ENCODE peak calls at places on chromosomes 16 and 17, in four cellular contexts. One of them, this sample, is unnamed.
A peak's percentile ranks its signal among the peaks of the same experiment; 100 is the strongest.

GRCh38 chr17:47850692-47851573 is at the start of gene SP6:
- DNase-seq in NCI-H1417: peak; percentile 80
- DNase-seq in HEK293T: peak; percentile 74
- DNase-seq in mammary epithelial cell: peak; percentile 92
- DNase-seq in this sample: peak; percentile 78

GRCh38 chr17:31224366-31224765 is 72.7 kb downstream of the OMG start:
- DNase-seq in mammary epithelial cell: no peak
- DNase-seq in HEK293T: no peak
- DNase-seq in NCI-H1417: no peak
- DNase-seq in this sample: no peak

GRCh38 chr17:8741771-8742170 is 2.9 kb downstream of the CCDC42 start:
- DNase-seq in NCI-H1417: no peak
- DNase-seq in HEK293T: no peak
- DNase-seq in mammary epithelial cell: no peak
- DNase-seq in this sample: no peak

GRCh38 chr17:15361151-15361550 is 19.8 kb upstream of the TEKT3 start:
- DNase-seq in NCI-H1417: no peak
- DNase-seq in HEK293T: no peak
- DNase-seq in mammary epithelial cell: no peak
- DNase-seq in this sample: no peak

GRCh38 chr16:1458336-1458976 is 14.1 kb upstream of the CCDC154 start:
- DNase-seq in HEK293T: no peak
- DNase-seq in NCI-H1417: no peak
- DNase-seq in mammary epithelial cell: peak; percentile 6
- DNase-seq in this sample: no peak

GRCh38 chr16:52812945-52813556 is 239.6 kb downstream of the CHD9NB start:
- DNase-seq in HEK293T: no peak
- DNase-seq in mammary epithelial cell: peak; percentile 83
- DNase-seq in NCI-H1417: no peak
- DNase-seq in this sample: no peak

GRCh38 chr16:57023541-57024249 is 34.3 kb downstream of the NLRC5 start:
- DNase-seq in mammary epithelial cell: no peak
- DNase-seq in NCI-H1417: no peak
- DNase-seq in HEK293T: no peak
- DNase-seq in this sample: no peak

GRCh38 chr16:80300876-80301275 is 239.9 kb upstream of the DYNLRB2 start:
- DNase-seq in mammary epithelial cell: peak; percentile 11
- DNase-seq in NCI-H1417: no peak
- DNase-seq in HEK293T: no peak
- DNase-seq in this sample: no peak

GRCh38 chr17:33113281-33114010 is 121.8 kb downstream of the SPACA3 start:
- DNase-seq in HEK293T: no peak
- DNase-seq in mammary epithelial cell: no peak
- DNase-seq in NCI-H1417: no peak
- DNase-seq in this sample: no peak

GRCh38 chr16:2663553-2664521 is 18.5 kb upstream of the KCTD5 start:
- DNase-seq in mammary epithelial cell: peak; percentile 92
- DNase-seq in NCI-H1417: peak; percentile 63
- DNase-seq in HEK293T: peak; percentile 21
- DNase-seq in this sample: no peak

GRCh38 chr17:65756760-65757159 is 195.3 kb upstream of the AXIN2 start:
- DNase-seq in mammary epithelial cell: no peak
- DNase-seq in HEK293T: no peak
- DNase-seq in NCI-H1417: no peak
- DNase-seq in this sample: no peak

GRCh38 chr17:49497147-49498036 is 2.3 kb downstream of the NGFR start:
- DNase-seq in HEK293T: peak; percentile 61
- DNase-seq in NCI-H1417: peak; percentile 15
- DNase-seq in mammary epithelial cell: peak; percentile 39
- DNase-seq in this sample: peak; percentile 53

GRCh38 chr16:85018529-85019236 is 7.3 kb upstream of the ZDHHC7 start:
- DNase-seq in mammary epithelial cell: no peak
- DNase-seq in NCI-H1417: no peak
- DNase-seq in HEK293T: no peak
- DNase-seq in this sample: no peak

GRCh38 chr17:75138519-75138918 is 7.0 kb upstream of the NT5C start:
- DNase-seq in NCI-H1417: no peak
- DNase-seq in HEK293T: no peak
- DNase-seq in mammary epithelial cell: no peak
- DNase-seq in this sample: no peak

GRCh38 chr16:9125658-9126492 is 34.4 kb downstream of the HAPSTR1 start:
- DNase-seq in HEK293T: no peak
- DNase-seq in mammary epithelial cell: no peak
- DNase-seq in NCI-H1417: no peak
- DNase-seq in this sample: no peak

GRCh38 chr16:67115649-67116048 is 5.9 kb downstream of the PHAF1 start:
- DNase-seq in HEK293T: no peak
- DNase-seq in NCI-H1417: no peak
- DNase-seq in mammary epithelial cell: peak; percentile 93
- DNase-seq in this sample: no peak

GRCh38 chr17:46771601-46772012 is 46.9 kb downstream of the WNT3 start:
- DNase-seq in NCI-H1417: peak; percentile 10
- DNase-seq in HEK293T: peak; percentile 69
- DNase-seq in mammary epithelial cell: no peak
- DNase-seq in this sample: no peak

GRCh38 chr17:38796451-38796850 is 2.9 kb downstream of the PIP4K2B start:
- DNase-seq in HEK293T: no peak
- DNase-seq in mammary epithelial cell: no peak
- DNase-seq in NCI-H1417: no peak
- DNase-seq in this sample: no peak

GRCh38 chr17:56506349-56506748 is 87.2 kb upstream of the NOG start:
- DNase-seq in HEK293T: no peak
- DNase-seq in mammary epithelial cell: no peak
- DNase-seq in NCI-H1417: no peak
- DNase-seq in this sample: no peak

GRCh38 chr17:60315650-60316049 is 76.3 kb downstream of the USP32 start:
- DNase-seq in mammary epithelial cell: no peak
- DNase-seq in HEK293T: peak; percentile 13
- DNase-seq in NCI-H1417: no peak
- DNase-seq in this sample: no peak

GRCh38 chr17:64635647-64636305 is 26.3 kb downstream of the SMURF2 start:
- DNase-seq in mammary epithelial cell: peak; percentile 52
- DNase-seq in HEK293T: no peak
- DNase-seq in NCI-H1417: no peak
- DNase-seq in this sample: no peak

GRCh38 chr16:79097090-79097489 is 503.4 kb downstream of the MAF start:
- DNase-seq in HEK293T: no peak
- DNase-seq in mammary epithelial cell: no peak
- DNase-seq in NCI-H1417: no peak
- DNase-seq in this sample: no peak

GRCh38 chr17:32265192-32265895 is at the start of gene RHBDL3:
- DNase-seq in NCI-H1417: no peak
- DNase-seq in HEK293T: peak; percentile 35
- DNase-seq in mammary epithelial cell: no peak
- DNase-seq in this sample: peak; percentile 48

GRCh38 chr17:5516060-5516792 is 29.9 kb downstream of the MIS12 start:
- DNase-seq in HEK293T: no peak
- DNase-seq in mammary epithelial cell: peak; percentile 90
- DNase-seq in NCI-H1417: no peak
- DNase-seq in this sample: no peak

GRCh38 chr17:66677201-66677981 is 157.5 kb upstream of the CACNG5 start:
- DNase-seq in mammary epithelial cell: peak; percentile 96
- DNase-seq in HEK293T: no peak
- DNase-seq in NCI-H1417: no peak
- DNase-seq in this sample: no peak

GRCh38 chr16:31214705-31215286 is 877 bp downstream of the TRIM72 start:
- DNase-seq in NCI-H1417: no peak
- DNase-seq in mammary epithelial cell: no peak
- DNase-seq in HEK293T: no peak
- DNase-seq in this sample: peak; percentile 29

GRCh38 chr17:56319531-56319930 is 166.3 kb downstream of the ANKFN1 start:
- DNase-seq in HEK293T: peak; percentile 47
- DNase-seq in NCI-H1417: peak; percentile 85
- DNase-seq in mammary epithelial cell: peak; percentile 58
- DNase-seq in this sample: peak; percentile 1

GRCh38 chr17:39036009-39036408 is 68.8 kb upstream of the FBXO47 start:
- DNase-seq in HEK293T: no peak
- DNase-seq in NCI-H1417: no peak
- DNase-seq in mammary epithelial cell: peak; percentile 42
- DNase-seq in this sample: no peak

GRCh38 chr16:81715358-81716196 is 63.5 kb upstream of the PLCG2 start:
- DNase-seq in mammary epithelial cell: no peak
- DNase-seq in HEK293T: no peak
- DNase-seq in NCI-H1417: no peak
- DNase-seq in this sample: no peak

GRCh38 chr17:40496170-40496569 is 5.3 kb downstream of the TNS4 start:
- DNase-seq in NCI-H1417: no peak
- DNase-seq in mammary epithelial cell: no peak
- DNase-seq in HEK293T: no peak
- DNase-seq in this sample: no peak

GRCh38 chr17:57379237-57380054 is 123.1 kb downstream of the MSI2 start:
- DNase-seq in HEK293T: no peak
- DNase-seq in NCI-H1417: no peak
- DNase-seq in mammary epithelial cell: no peak
- DNase-seq in this sample: no peak

GRCh38 chr17:17414316-17414937 is 62.4 kb upstream of the MED9 start:
- DNase-seq in NCI-H1417: no peak
- DNase-seq in mammary epithelial cell: peak; percentile 82
- DNase-seq in HEK293T: no peak
- DNase-seq in this sample: no peak

GRCh38 chr17:76007131-76007849 is 6.6 kb downstream of the CDK3 start:
- DNase-seq in NCI-H1417: no peak
- DNase-seq in HEK293T: no peak
- DNase-seq in mammary epithelial cell: no peak
- DNase-seq in this sample: no peak

GRCh38 chr16:87014112-87014511 is 303.1 kb downstream of the C16orf95 start:
- DNase-seq in NCI-H1417: no peak
- DNase-seq in HEK293T: no peak
- DNase-seq in mammary epithelial cell: no peak
- DNase-seq in this sample: no peak

GRCh38 chr17:879546-879945 is 97.4 kb downstream of the MRM3 start:
- DNase-seq in HEK293T: peak; percentile 66
- DNase-seq in NCI-H1417: peak; percentile 88
- DNase-seq in mammary epithelial cell: peak; percentile 91
- DNase-seq in this sample: peak; percentile 58

GRCh38 chr16:69607674-69608073 is 41.9 kb downstream of the NFAT5 start:
- DNase-seq in NCI-H1417: no peak
- DNase-seq in HEK293T: no peak
- DNase-seq in mammary epithelial cell: no peak
- DNase-seq in this sample: no peak

GRCh38 chr17:80605326-80606066 is 60.9 kb downstream of the RPTOR start:
- DNase-seq in HEK293T: no peak
- DNase-seq in mammary epithelial cell: peak; percentile 90
- DNase-seq in NCI-H1417: no peak
- DNase-seq in this sample: no peak

GRCh38 chr16:9516444-9516843 is 425.0 kb downstream of the HAPSTR1 start:
- DNase-seq in mammary epithelial cell: peak; percentile 10
- DNase-seq in NCI-H1417: no peak
- DNase-seq in HEK293T: no peak
- DNase-seq in this sample: no peak

GRCh38 chr16:76386784-76387183 is 109.6 kb downstream of the CNTNAP4 start:
- DNase-seq in HEK293T: no peak
- DNase-seq in mammary epithelial cell: peak; percentile 25
- DNase-seq in NCI-H1417: no peak
- DNase-seq in this sample: no peak

GRCh38 chr17:18267927-18268711 is 7.7 kb downstream of the MIEF2 start:
- DNase-seq in NCI-H1417: no peak
- DNase-seq in mammary epithelial cell: peak; percentile 48
- DNase-seq in HEK293T: no peak
- DNase-seq in this sample: no peak

This sample was measured in NCI-H1436.